ENCODE peak calls at places on chromosomes 3 and 15, in nine cellular contexts. F, Y, S, P, X, E, R, B and U are unnamed samples.

GRCh38 chr3:49124991-49125670 is 4.5 kb upstream of the USP19 start:
- DNase-seq in R (no peak), S (no peak), F (no peak), Y (no peak), B (no peak), E (peak), X (no peak), P (no peak), U (no peak)

GRCh38 chr3:99651561-99651960 is 13.2 kb downstream of the COL8A1 start:
- DNase-seq in B (no peak), Y (no peak), P (peak), X (peak), S (no peak), F (no peak), E (peak), R (no peak), U (no peak)

GRCh38 chr3:21893250-21893649 is 142.2 kb upstream of the ZNF385D start:
- DNase-seq in B (no peak), E (no peak), R (no peak), S (no peak), X (peak), P (no peak), Y (no peak), F (no peak), U (no peak)

GRCh38 chr3:142028174-142028833 is 121.0 kb downstream of the TFDP2 start:
- DNase-seq in F (no peak), E (no peak), Y (no peak), P (no peak), X (peak), B (peak), R (no peak), S (peak), U (peak)

GRCh38 chr3:106305127-106305526 is 436.3 kb upstream of the CBLB start:
- DNase-seq in S (no peak), R (no peak), E (no peak), B (no peak), Y (no peak), P (no peak), X (no peak), F (no peak), U (no peak)

GRCh38 chr15:49530106-49530505 is 90.5 kb downstream of the FAM227B start:
- DNase-seq in B (no peak), P (no peak), Y (no peak), E (no peak), F (no peak), R (no peak), S (no peak), X (no peak), U (no peak)

GRCh38 chr3:141914311-141914710 is 37.9 kb downstream of the ATP1B3 start:
- DNase-seq in F (no peak), B (no peak), R (no peak), Y (no peak), S (no peak), P (no peak), E (no peak), X (no peak), U (no peak)

GRCh38 chr15:32675474-32675873 is 34.0 kb downstream of the SCG5 start:
- DNase-seq in S (no peak), P (no peak), R (no peak), Y (no peak), B (no peak), E (no peak), X (no peak), F (no peak), U (no peak)

GRCh38 chr3:49699281-49699723 is 9.9 kb downstream of the RNF123 start:
- DNase-seq in F (no peak), B (no peak), Y (no peak), P (no peak), E (no peak), X (no peak), R (no peak), S (no peak), U (no peak)

GRCh38 chr3:13537926-13538325 is 11.0 kb upstream of the FBLN2 start:
- DNase-seq in Y (no peak), B (no peak), R (no peak), F (no peak), S (no peak), E (peak), P (peak), X (peak), U (peak)

GRCh38 chr3:71045917-71046282 is 537.6 kb downstream of the FOXP1 start:
- DNase-seq in S (no peak), X (no peak), E (no peak), Y (no peak), F (no peak), R (peak), P (no peak), B (no peak), U (no peak)

GRCh38 chr15:62094398-62094797 is 27.6 kb downstream of the C2CD4A start:
- DNase-seq in P (no peak), E (no peak), F (no peak), B (no peak), S (no peak), X (no peak), Y (no peak), R (peak), U (no peak)

GRCh38 chr15:57033715-57034439 is 115.4 kb downstream of the TCF12 start:
- DNase-seq in X (no peak), S (peak), E (no peak), R (no peak), P (no peak), F (no peak), Y (peak), B (no peak), U (no peak)

GRCh38 chr3:196914866-196915265 is 27.5 kb downstream of the NCBP2 start:
- DNase-seq in E (no peak), R (no peak), F (no peak), P (no peak), B (no peak), Y (no peak), S (no peak), X (no peak), U (no peak)

GRCh38 chr15:71115567-71116351 is 488 bp downstream of the THSD4 start:
- DNase-seq in F (no peak), E (peak), X (peak), R (no peak), B (no peak), S (no peak), P (peak), Y (no peak), U (no peak)

GRCh38 chr15:82045179-82045891 is 483 bp downstream of the MEX3B start:
- DNase-seq in R (no peak), X (peak), S (no peak), F (peak), B (peak), P (peak), E (peak), Y (peak), U (no peak)

GRCh38 chr3:30502742-30503073 is 103.7 kb upstream of the TGFBR2 start:
- DNase-seq in S (no peak), F (no peak), X (peak), P (no peak), Y (no peak), R (no peak), B (no peak), E (no peak), U (peak)

GRCh38 chr3:111593666-111594065 is 1.5 kb downstream of the ZBED2 start:
- DNase-seq in E (no peak), F (no peak), B (no peak), Y (no peak), S (no peak), P (no peak), R (no peak), X (no peak), U (no peak)

GRCh38 chr3:33658971-33659848 is 58.8 kb downstream of the CLASP2 start:
- DNase-seq in B (peak), Y (peak), F (no peak), P (peak), X (peak), S (peak), R (no peak), E (peak), U (peak)

GRCh38 chr15:79027532-79028410 is 62.8 kb downstream of the RASGRF1 start:
- DNase-seq in Y (no peak), X (no peak), S (no peak), R (no peak), E (no peak), F (no peak), B (no peak), P (no peak), U (no peak)

GRCh38 chr15:50865515-50866370 is 42.7 kb upstream of the AP4E1 start:
- DNase-seq in E (no peak), S (no peak), X (no peak), R (no peak), P (no peak), Y (no peak), B (no peak), F (no peak), U (no peak)